ENCODE peak calls at places on chromosome 20, in six cellular contexts. One of them, this sample, is unnamed. For H3K4me1, the result is how much of the 10 kb centered on the place peaks cover.

GRCh38 chr20:31751126-31751525 is 12.0 kb downstream of the TPX2 start:
- DNase-seq in stomach: no peak
- DNase-seq in heart right ventricle: peak
- DNase-seq in HCT116: no peak
- DNase-seq in Karpas-422: no peak
- DNase-seq in tibial artery: no peak
- DNase-seq in this sample: no peak

GRCh38 chr20:47561175-47561574 is 59.5 kb downstream of the NCOA3 start:
- DNase-seq in stomach: no peak
- DNase-seq in heart right ventricle: no peak
- DNase-seq in HCT116: no peak
- DNase-seq in Karpas-422: peak
- DNase-seq in tibial artery: no peak
- DNase-seq in this sample: no peak

GRCh38 chr20:13883425-13883824 is 98.6 kb downstream of the NDUFAF5 start:
- DNase-seq in stomach: no peak
- DNase-seq in heart right ventricle: no peak
- DNase-seq in HCT116: no peak
- DNase-seq in Karpas-422: no peak
- DNase-seq in tibial artery: no peak
- DNase-seq in this sample: peak

GRCh38 chr20:12395404-12396159 is 477.9 kb downstream of the BTBD3 start:
- DNase-seq in stomach: no peak
- DNase-seq in heart right ventricle: no peak
- DNase-seq in HCT116: no peak
- DNase-seq in Karpas-422: no peak
- DNase-seq in tibial artery: no peak
- DNase-seq in this sample: no peak

GRCh38 chr20:23456416-23456815 is 3.7 kb upstream of the CST11 start:
- DNase-seq in stomach: no peak
- DNase-seq in heart right ventricle: no peak
- DNase-seq in HCT116: no peak
- DNase-seq in Karpas-422: no peak
- DNase-seq in tibial artery: no peak
- DNase-seq in this sample: no peak

GRCh38 chr20:50953196-50953595 is 5.1 kb downstream of the DPM1 start:
- DNase-seq in stomach: no peak
- DNase-seq in heart right ventricle: no peak
- DNase-seq in HCT116: no peak
- DNase-seq in Karpas-422: no peak
- DNase-seq in tibial artery: no peak
- DNase-seq in this sample: no peak

GRCh38 chr20:50534567-50534966 is 24.4 kb downstream of the PTPN1 start:
- DNase-seq in stomach: no peak
- DNase-seq in heart right ventricle: no peak
- DNase-seq in HCT116: no peak
- DNase-seq in Karpas-422: no peak
- DNase-seq in tibial artery: no peak
- DNase-seq in this sample: no peak

GRCh38 chr20:19757487-19757972 is 528 bp upstream of the RIN2 start:
- DNase-seq in stomach: peak
- DNase-seq in heart right ventricle: peak
- DNase-seq in HCT116: no peak
- DNase-seq in Karpas-422: no peak
- DNase-seq in tibial artery: peak
- DNase-seq in this sample: peak

GRCh38 chr20:35506872-35507638 is 22.4 kb downstream of the C20orf173 start:
- DNase-seq in stomach: no peak
- DNase-seq in heart right ventricle: no peak
- DNase-seq in HCT116: no peak
- DNase-seq in Karpas-422: no peak
- DNase-seq in tibial artery: no peak
- DNase-seq in this sample: no peak

DNA sequence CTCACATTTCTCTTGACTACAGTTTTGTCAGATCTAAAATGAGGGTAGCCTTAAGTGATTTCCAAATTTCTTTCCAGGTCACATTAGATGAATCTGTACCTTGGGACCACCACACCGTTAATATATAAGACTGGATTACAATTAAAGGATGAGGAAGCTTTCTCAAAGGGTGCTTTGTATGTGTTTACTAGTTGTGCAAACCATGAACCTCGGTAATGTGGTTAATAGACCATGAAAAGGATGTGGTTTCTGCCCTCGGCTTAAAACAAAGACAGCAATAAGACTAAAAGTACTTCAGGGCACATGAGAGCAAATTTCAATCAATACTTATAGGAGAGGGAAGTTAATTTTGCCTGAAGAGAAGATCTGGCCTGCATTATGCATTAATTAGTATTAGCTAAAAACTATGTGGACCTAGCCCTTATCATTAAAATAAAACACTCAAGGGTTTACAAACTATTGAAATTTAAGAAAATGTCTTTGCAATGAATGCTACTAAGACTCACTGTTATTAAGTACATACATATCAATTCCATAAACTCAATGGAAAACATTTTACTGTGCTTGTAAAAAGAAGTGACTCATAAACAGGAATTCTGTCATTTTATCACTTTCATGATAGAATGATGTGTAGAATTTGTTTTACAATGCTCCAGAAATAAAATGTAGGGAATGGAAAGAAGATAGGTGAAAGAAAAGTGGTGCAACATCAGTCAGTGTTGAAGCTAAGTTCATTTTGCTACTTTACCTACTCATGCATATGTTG is 936 bp upstream of the TMX4 start:
- DNase-seq in stomach: no peak
- DNase-seq in heart right ventricle: no peak
- DNase-seq in HCT116: no peak
- DNase-seq in Karpas-422: peak
- DNase-seq in tibial artery: no peak
- DNase-seq in this sample: peak
- H3K4me3 ChIP-seq in stomach: peak
- H3K4me3 ChIP-seq in heart right ventricle: no peak
- H3K4me3 ChIP-seq in HCT116: peak
- H3K4me3 ChIP-seq in Karpas-422: peak
- H3K4me3 ChIP-seq in tibial artery: peak
- H3K4me3 ChIP-seq in this sample: no peak

GRCh38 chr20:10428008-10428407 is 6.0 kb downstream of the MKKS start:
- DNase-seq in stomach: no peak
- DNase-seq in heart right ventricle: no peak
- DNase-seq in HCT116: no peak
- DNase-seq in Karpas-422: no peak
- DNase-seq in tibial artery: no peak
- DNase-seq in this sample: no peak
- H3K4me1 ChIP-seq in stomach: under half
- H3K4me1 ChIP-seq in heart right ventricle: under half
- H3K4me1 ChIP-seq in HCT116: under half
- H3K4me1 ChIP-seq in Karpas-422: under half
- H3K4me1 ChIP-seq in tibial artery: under half
- H3K4me1 ChIP-seq in this sample: under half

GRCh38 chr20:17602493-17602892 is 32.6 kb downstream of the DSTN start:
- DNase-seq in stomach: no peak
- DNase-seq in heart right ventricle: no peak
- DNase-seq in HCT116: no peak
- DNase-seq in Karpas-422: no peak
- DNase-seq in tibial artery: no peak
- DNase-seq in this sample: no peak

GRCh38 chr20:17601957-17602356 is 32.1 kb downstream of the DSTN start:
- DNase-seq in stomach: no peak
- DNase-seq in heart right ventricle: no peak
- DNase-seq in HCT116: no peak
- DNase-seq in Karpas-422: no peak
- DNase-seq in tibial artery: no peak
- DNase-seq in this sample: no peak

GRCh38 chr20:17606001-17606400 is 36.1 kb downstream of the DSTN start:
- DNase-seq in stomach: no peak
- DNase-seq in heart right ventricle: no peak
- DNase-seq in HCT116: no peak
- DNase-seq in Karpas-422: no peak
- DNase-seq in tibial artery: no peak
- DNase-seq in this sample: no peak

GRCh38 chr20:17608701-17609497 is 39.0 kb downstream of the DSTN start:
- DNase-seq in stomach: no peak
- DNase-seq in heart right ventricle: no peak
- DNase-seq in HCT116: no peak
- DNase-seq in Karpas-422: no peak
- DNase-seq in tibial artery: peak
- DNase-seq in this sample: no peak

DNA sequence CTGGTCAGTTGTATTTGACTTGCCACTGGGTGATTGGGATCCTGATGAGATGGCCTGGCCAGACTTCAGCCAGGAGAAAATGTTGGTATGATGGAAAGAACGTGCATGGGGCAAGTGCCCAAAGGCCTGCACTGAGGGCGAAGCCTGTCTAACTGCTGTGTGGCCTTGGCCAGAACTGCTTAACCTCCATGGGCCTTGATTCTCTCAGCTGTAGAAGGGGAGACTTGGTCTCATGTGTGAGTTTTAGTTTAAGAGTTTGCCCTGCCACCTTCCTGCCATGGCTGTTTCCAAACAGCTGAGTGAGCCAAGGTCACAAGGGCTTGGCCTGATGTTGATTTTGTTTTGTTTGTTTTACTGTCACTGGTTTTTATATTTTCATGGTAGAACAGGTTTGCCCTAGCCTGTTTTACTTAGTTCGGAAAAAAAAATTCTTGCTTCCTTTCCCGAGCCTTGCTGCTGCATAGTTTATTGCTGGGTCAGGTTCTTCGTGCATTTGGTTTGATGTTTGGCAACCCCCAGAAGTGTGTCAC is 35.3 kb downstream of the DSTN start:
- DNase-seq in stomach: peak
- DNase-seq in heart right ventricle: no peak
- DNase-seq in HCT116: no peak
- DNase-seq in Karpas-422: no peak
- DNase-seq in tibial artery: no peak
- DNase-seq in this sample: peak
- H3K4me3 ChIP-seq in stomach: no peak
- H3K4me3 ChIP-seq in heart right ventricle: no peak
- H3K4me3 ChIP-seq in HCT116: no peak
- H3K4me3 ChIP-seq in Karpas-422: no peak
- H3K4me3 ChIP-seq in tibial artery: no peak
- H3K4me3 ChIP-seq in this sample: no peak

DNA sequence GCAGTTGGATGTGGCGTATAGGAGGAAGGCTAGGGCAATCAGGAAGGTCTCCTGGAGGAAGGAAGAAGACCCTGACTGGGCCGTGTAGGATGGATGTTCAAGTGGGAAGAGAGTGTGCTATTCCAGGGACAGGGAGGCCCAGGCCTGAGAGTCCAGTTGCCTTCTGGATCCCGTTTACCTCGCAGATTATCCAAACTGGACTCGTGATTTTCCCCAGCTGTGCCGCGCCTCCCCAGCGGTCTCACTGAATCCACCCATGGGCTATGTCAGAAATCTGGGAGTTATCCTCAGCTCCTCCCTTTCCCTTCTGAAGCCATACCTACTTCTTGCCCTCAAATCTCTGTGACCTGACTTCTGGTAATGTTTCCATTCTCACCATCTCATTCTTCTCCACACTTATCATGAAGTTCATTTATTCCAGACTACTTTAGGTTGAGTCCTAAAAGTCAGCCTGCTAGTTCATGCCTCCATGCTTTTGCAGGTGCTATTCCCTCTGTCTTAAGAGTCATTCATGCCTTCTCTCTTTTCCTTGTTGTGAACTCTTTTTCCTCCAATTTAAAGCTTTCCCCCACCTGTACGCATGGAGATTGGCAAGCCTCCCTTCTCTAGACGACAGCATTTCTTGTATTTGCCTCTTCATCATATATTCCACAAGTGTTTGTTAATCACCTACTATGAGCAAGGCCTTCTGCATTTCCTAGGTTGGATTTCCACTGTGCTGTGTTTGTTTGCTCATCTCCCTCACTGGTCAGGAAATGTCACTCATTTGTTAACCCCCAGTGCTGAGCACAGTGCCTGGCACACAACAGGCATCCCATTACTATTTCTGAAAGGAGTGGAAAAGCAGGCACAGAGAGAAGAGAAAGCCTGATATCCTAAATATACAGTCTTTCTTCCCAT is 2.7 kb downstream of the SDCBP2 start:
- DNase-seq in stomach: no peak
- DNase-seq in heart right ventricle: peak
- DNase-seq in HCT116: no peak
- DNase-seq in Karpas-422: no peak
- DNase-seq in tibial artery: peak
- DNase-seq in this sample: no peak
- H3K4me1 ChIP-seq in stomach: half or more
- H3K4me1 ChIP-seq in heart right ventricle: half or more
- H3K4me1 ChIP-seq in HCT116: under half
- H3K4me1 ChIP-seq in Karpas-422: under half
- H3K4me1 ChIP-seq in tibial artery: under half
- H3K4me1 ChIP-seq in this sample: under half

DNA sequence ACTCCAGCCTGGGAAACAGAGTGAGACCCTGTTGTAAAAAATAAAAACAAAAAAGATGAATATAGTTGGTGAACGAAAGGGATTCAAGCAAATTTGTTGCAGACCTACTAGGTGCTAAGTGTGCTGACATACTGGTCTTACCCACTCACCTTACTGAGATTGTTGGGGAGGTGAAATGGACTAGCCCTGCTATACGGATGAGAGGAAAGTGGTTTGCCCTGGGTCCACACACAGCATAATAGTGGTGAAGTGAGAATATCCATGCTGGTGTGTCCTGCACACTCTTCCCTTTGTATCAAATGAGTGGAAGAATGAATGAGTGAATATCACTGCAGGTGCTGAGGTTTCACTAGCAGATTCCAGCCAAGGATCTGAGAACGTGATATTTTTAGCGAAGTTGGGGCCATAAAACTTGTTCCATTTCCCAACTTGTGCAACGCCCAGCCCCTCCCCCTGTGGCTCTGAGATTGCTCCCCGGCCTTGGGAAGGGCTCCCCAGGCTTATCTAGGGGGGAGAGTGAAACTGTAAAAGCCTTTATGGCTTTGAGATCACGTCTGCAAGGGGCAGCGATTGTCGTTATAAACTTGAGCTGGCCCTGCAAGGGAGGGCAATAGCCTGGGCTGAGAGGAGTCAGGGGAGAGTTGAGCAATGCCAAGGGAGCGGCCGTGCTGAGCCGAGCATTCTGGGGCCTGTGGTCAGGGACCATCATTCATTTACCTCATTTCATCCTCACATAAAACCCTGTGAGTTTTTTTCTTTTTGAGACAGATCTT is 33.2 kb upstream of the TTPAL start:
- DNase-seq in stomach: no peak
- DNase-seq in heart right ventricle: no peak
- DNase-seq in HCT116: no peak
- DNase-seq in Karpas-422: no peak
- DNase-seq in tibial artery: no peak
- DNase-seq in this sample: peak
- H3K4me3 ChIP-seq in stomach: no peak
- H3K4me3 ChIP-seq in heart right ventricle: no peak
- H3K4me3 ChIP-seq in HCT116: no peak
- H3K4me3 ChIP-seq in Karpas-422: no peak
- H3K4me3 ChIP-seq in tibial artery: no peak
- H3K4me3 ChIP-seq in this sample: no peak